ENCODE peak calls at places on chromosomes 6 and 20, in ten cellular contexts. K, U, O, L, Q, A, E, H, M and B are unnamed samples.

GRCh38 chr6:156191895-156192294 is 585.3 kb upstream of the ARID1B start:
- DNase-seq in K (no peak), U (no peak), O (no peak), L (no peak), Q (no peak), A (no peak), E (no peak), H (no peak), M (no peak), B (no peak)

GRCh38 chr6:21595951-21596378 is 2.4 kb downstream of the SOX4 start:
- DNase-seq in K (peak), U (no peak), O (no peak), L (no peak), Q (no peak), A (no peak), E (no peak), H (no peak), M (no peak), B (no peak)

GRCh38 chr20:24504331-24505285 is 35.2 kb downstream of the SYNDIG1 start:
- DNase-seq in K (no peak), U (no peak), O (no peak), L (no peak), Q (no peak), A (no peak), E (no peak), H (no peak), M (no peak), B (no peak)

GRCh38 chr20:46621492-46621891 is 29.8 kb downstream of the SLC13A3 start:
- DNase-seq in K (no peak), U (peak), O (no peak), L (no peak), Q (no peak), A (peak), E (no peak), H (no peak), M (no peak), B (no peak)

GRCh38 chr6:139540276-139540675 is 165.8 kb upstream of the CITED2 start:
- DNase-seq in K (no peak), U (no peak), O (no peak), L (no peak), Q (no peak), A (peak), E (no peak), H (no peak), M (peak), B (no peak)

GRCh38 chr6:107079429-107079828 is 35.9 kb downstream of the BEND3 start:
- DNase-seq in K (no peak), U (no peak), O (no peak), L (no peak), Q (no peak), A (no peak), E (peak), H (no peak), M (no peak), B (no peak)

GRCh38 chr20:51392625-51393186 is 149.8 kb downstream of the NFATC2 start:
- DNase-seq in K (no peak), U (no peak), O (no peak), L (no peak), Q (no peak), A (no peak), E (no peak), H (no peak), M (no peak), B (no peak)

GRCh38 chr6:45054610-45055009 is 273.5 kb upstream of the RUNX2 start:
- DNase-seq in K (no peak), U (no peak), O (no peak), L (no peak), Q (no peak), A (no peak), E (no peak), H (peak), M (no peak), B (no peak)

GRCh38 chr6:109961666-109962065 is 16.4 kb upstream of the GPR6 start:
- DNase-seq in K (no peak), U (peak), O (no peak), L (no peak), Q (no peak), A (no peak), E (peak), H (no peak), M (no peak), B (no peak)

GRCh38 chr6:167799033-167799933 is 27.4 kb upstream of the AFDN start:
- DNase-seq in K (no peak), U (peak), O (no peak), L (no peak), Q (no peak), A (peak), E (no peak), H (no peak), M (peak), B (no peak)

GRCh38 chr6:68144667-68145066 is 490.4 kb upstream of the ADGRB3 start:
- DNase-seq in K (no peak), U (no peak), O (no peak), L (no peak), Q (no peak), A (no peak), E (no peak), H (no peak), M (no peak), B (no peak)

GRCh38 chr20:46316984-46317684 is 8.8 kb upstream of the CDH22 start:
- DNase-seq in K (no peak), U (no peak), O (no peak), L (no peak), Q (no peak), A (no peak), E (no peak), H (no peak), M (no peak), B (no peak)

GRCh38 chr6:13712485-13712990 is 903 bp upstream of the RANBP9 start:
- DNase-seq in K (no peak), U (peak), O (no peak), L (no peak), Q (no peak), A (peak), E (no peak), H (no peak), M (peak), B (no peak)

GRCh38 chr6:13710552-13711383 is 867 bp downstream of the RANBP9 start:
- DNase-seq in K (peak), U (no peak), O (no peak), L (peak), Q (peak), A (no peak), E (no peak), H (no peak), M (peak), B (no peak)

GRCh38 chr6:13711726-13712484 is at the start of gene RANBP9:
- DNase-seq in K (peak), U (peak), O (peak), L (peak), Q (peak), A (peak), E (peak), H (peak), M (peak), B (peak)

GRCh38 chr6:13709698-13710551 is 1.7 kb downstream of the RANBP9 start:
- DNase-seq in K (no peak), U (peak), O (no peak), L (no peak), Q (no peak), A (peak), E (no peak), H (no peak), M (peak), B (no peak)

GRCh38 chr6:13711384-13711725 is 280 bp downstream of the RANBP9 start:
- DNase-seq in K (no peak), U (no peak), O (no peak), L (no peak), Q (no peak), A (no peak), E (no peak), H (no peak), M (no peak), B (no peak)
- TF ChIP-seq CTCF in K (no peak), U (no peak), O (no peak), L (no peak), Q (no peak), A (peak), E (no peak), H (no peak), M (no peak), B (no peak)

GRCh38 chr20:53948383-53949318 is 121.7 kb downstream of the BCAS1 start:
- DNase-seq in K (no peak), U (no peak), O (no peak), L (no peak), Q (no peak), A (no peak), E (no peak), H (no peak), M (no peak), B (peak)
- H3K4me3 ChIP-seq in K (no peak), U (no peak), O (no peak), L (no peak), Q (no peak), A (no peak), E (no peak), H (no peak), M (no peak), B (no peak)

GRCh38 chr6:92052513-92052912 is 1366.8 kb downstream of the EPHA7 start:
- DNase-seq in K (no peak), U (no peak), O (no peak), L (no peak), Q (no peak), A (no peak), E (no peak), H (no peak), M (no peak), B (no peak)
- TF ChIP-seq CTCF in K (no peak), U (no peak), O (no peak), L (no peak), Q (no peak), A (no peak), E (no peak), H (no peak), M (no peak), B (no peak)

GRCh38 chr6:34304164-34304563 is 55.4 kb upstream of the SMIM29 start:
- DNase-seq in K (no peak), U (no peak), O (no peak), L (no peak), Q (no peak), A (no peak), E (no peak), H (no peak), M (no peak), B (no peak)
- H3K4me3 ChIP-seq in K (no peak), U (no peak), O (no peak), L (no peak), Q (no peak), A (no peak), E (no peak), H (no peak), M (no peak), B (no peak)

GRCh38 chr6:88760091-88760490 is 203.3 kb downstream of the RNGTT start:
- DNase-seq in K (no peak), U (no peak), O (no peak), L (no peak), Q (no peak), A (no peak), E (no peak), H (no peak), M (peak), B (no peak)

GRCh38 chr6:88763160-88763559 is 200.3 kb downstream of the RNGTT start:
- DNase-seq in K (no peak), U (peak), O (no peak), L (no peak), Q (no peak), A (no peak), E (no peak), H (no peak), M (no peak), B (no peak)

GRCh38 chr6:88761237-88762031 is 202.0 kb downstream of the RNGTT start:
- DNase-seq in K (no peak), U (no peak), O (no peak), L (no peak), Q (no peak), A (no peak), E (no peak), H (no peak), M (no peak), B (no peak)
- TF ChIP-seq CTCF in K (no peak), U (no peak), O (no peak), L (no peak), Q (no peak), A (no peak), E (peak), H (no peak), M (no peak), B (no peak)

GRCh38 chr20:63767886-63768285 is 28.3 kb downstream of the SLC2A4RG start:
- DNase-seq in K (no peak), U (no peak), O (no peak), L (no peak), Q (no peak), A (no peak), E (no peak), H (no peak), M (no peak), B (no peak)

GRCh38 chr20:63768591-63769515 is 29.3 kb downstream of the SLC2A4RG start:
- DNase-seq in K (peak), U (no peak), O (no peak), L (no peak), Q (no peak), A (no peak), E (no peak), H (no peak), M (no peak), B (no peak)

GRCh38 chr20:63765918-63766317 is 26.3 kb downstream of the SLC2A4RG start:
- DNase-seq in K (peak), U (no peak), O (no peak), L (no peak), Q (no peak), A (no peak), E (no peak), H (no peak), M (no peak), B (no peak)

GRCh38 chr20:63766695-63767426 is 27.3 kb downstream of the SLC2A4RG start:
- DNase-seq in K (peak), U (no peak), O (no peak), L (no peak), Q (no peak), A (no peak), E (no peak), H (no peak), M (no peak), B (no peak)

GRCh38 chr20:63767456-63767855 is 27.9 kb downstream of the SLC2A4RG start:
- DNase-seq in K (peak), U (no peak), O (no peak), L (no peak), Q (no peak), A (no peak), E (no peak), H (no peak), M (no peak), B (no peak)
- H3K4me3 ChIP-seq in K (no peak), U (no peak), O (no peak), L (no peak), Q (no peak), A (no peak), E (no peak), H (no peak), M (no peak), B (no peak)

GRCh38 chr6:39303425-39304153 is 10.6 kb downstream of the KCNK17 start:
- DNase-seq in K (no peak), U (no peak), O (no peak), L (no peak), Q (no peak), A (no peak), E (no peak), H (no peak), M (no peak), B (no peak)
- TF ChIP-seq CTCF in K (no peak), U (peak), O (no peak), L (no peak), Q (peak), A (no peak), E (peak), H (no peak), M (no peak), B (no peak)